ENCODE peak calls at places on chromosomes 2 and 18, in four cellular contexts. V is ascending aorta, Y is IMR-90, R is K562. I is an unnamed sample.

GRCh38 chr18:22214731-22215528 is 45.5 kb downstream of the GATA6 start:
- DNase-seq in V (no peak), Y (peak), R (no peak), I (peak)

GRCh38 chr2:177201919-177202346 is 10.7 kb upstream of the HNRNPA3 start:
- DNase-seq in V (no peak), Y (no peak), R (no peak), I (no peak)

GRCh38 chr2:150346806-150347205 is 140.7 kb downstream of the RND3 start:
- DNase-seq in V (no peak), Y (no peak), R (no peak), I (no peak)

GRCh38 chr2:170715932-170716777 is 1.0 kb downstream of the SP5 start:
- DNase-seq in V (no peak), Y (no peak), R (no peak), I (no peak)

GRCh38 chr2:223049356-223049755 is 2.6 kb upstream of the KCNE4 start:
- DNase-seq in V (no peak), Y (no peak), R (no peak), I (no peak)

GRCh38 chr2:64654993-64655666 is 1.4 kb upstream of the SERTAD2 start:
- DNase-seq in V (no peak), Y (no peak), R (no peak), I (peak)

GRCh38 chr2:104658149-104658839 is 195.6 kb upstream of the POU3F3 start:
- DNase-seq in V (no peak), Y (no peak), R (no peak), I (peak)

GRCh38 chr2:138897274-138897673 is 117.1 kb upstream of the NXPH2 start:
- DNase-seq in V (no peak), Y (no peak), R (no peak), I (no peak)

GRCh38 chr18:35335861-35336260 is 8.4 kb downstream of the ZNF24 start:
- DNase-seq in V (no peak), Y (no peak), R (no peak), I (no peak)

GRCh38 chr2:58339548-58340243 is 98.6 kb upstream of the FANCL start:
- DNase-seq in V (no peak), Y (no peak), R (no peak), I (no peak)

GRCh38 chr18:76491801-76492668 is 3.0 kb downstream of the ZNF516 start:
- DNase-seq in V (peak), Y (peak), R (no peak), I (peak)

GRCh38 chr2:160576054-160576499 is 82.5 kb upstream of the RBMS1 start:
- DNase-seq in V (no peak), Y (peak), R (no peak), I (no peak)

GRCh38 chr18:36628435-36629094 is 200.2 kb downstream of the TPGS2 start:
- DNase-seq in V (no peak), Y (peak), R (no peak), I (no peak)

GRCh38 chr2:166117491-166117890 is 10.3 kb downstream of the SCN1A start:
- DNase-seq in V (no peak), Y (no peak), R (no peak), I (no peak)

DNA sequence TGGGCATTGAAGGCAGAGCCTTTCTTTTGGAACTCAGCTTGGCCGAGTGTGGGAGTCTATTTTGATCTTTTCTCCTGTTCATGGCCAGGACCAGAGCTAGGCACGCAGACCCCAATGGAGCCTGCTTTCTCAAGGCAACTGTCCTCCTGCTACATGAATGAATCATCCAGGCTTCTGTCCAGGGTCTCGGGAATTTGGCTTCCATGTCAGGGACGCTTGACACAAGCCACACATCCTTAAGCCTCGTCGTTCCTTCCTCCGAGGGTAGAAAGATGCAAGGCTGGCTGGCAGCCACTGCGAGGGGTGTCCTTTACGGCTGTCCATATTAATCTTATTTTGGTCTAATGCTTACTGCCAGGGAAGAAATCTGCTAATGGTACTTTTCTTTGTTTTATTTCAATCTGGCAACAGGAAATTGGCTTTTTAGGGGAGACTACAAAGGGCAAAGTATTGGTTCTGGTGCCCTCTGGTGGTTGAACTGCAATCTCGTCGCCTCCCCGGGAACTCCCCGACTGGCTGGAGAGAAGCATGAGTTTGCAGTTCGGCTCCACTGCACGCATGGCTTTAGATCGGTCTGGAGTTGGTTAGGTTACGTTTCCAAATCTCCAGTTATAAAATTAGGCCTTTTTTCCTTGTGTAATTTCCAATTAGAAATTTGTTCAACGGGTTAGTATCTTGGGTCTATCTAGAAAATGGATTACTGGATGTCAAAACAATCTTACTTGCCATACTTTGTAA is 135.2 kb downstream of the ALPK2 start:
- DNase-seq in V (peak), Y (peak), R (peak), I (peak)
- TF ChIP-seq CTCF in V (peak), Y (peak), R (peak), I (peak)

GRCh38 chr2:127034056-127034455 is 72.9 kb downstream of the BIN1 start:
- DNase-seq in V (no peak), Y (no peak), R (no peak), I (no peak)
- H3K27ac ChIP-seq in V (no peak), Y (peak), R (no peak), I (no peak)

GRCh38 chr2:197514754-197515153 is 1.1 kb upstream of the MOB4 start:
- DNase-seq in V (no peak), Y (no peak), R (no peak), I (peak)
- H3K4me3 ChIP-seq in V (peak), Y (peak), R (no peak), I (peak)

GRCh38 chr2:70784320-70784719 is 6.1 kb downstream of the FIGLA start:
- DNase-seq in V (no peak), Y (no peak), R (no peak), I (no peak)

GRCh38 chr2:70790079-70790963 is at the start of gene FIGLA:
- DNase-seq in V (no peak), Y (no peak), R (no peak), I (peak)

GRCh38 chr2:70793450-70793849 is 3.0 kb upstream of the FIGLA start:
- DNase-seq in V (no peak), Y (no peak), R (no peak), I (no peak)

GRCh38 chr2:70785137-70785911 is 5.1 kb downstream of the FIGLA start:
- DNase-seq in V (no peak), Y (no peak), R (peak), I (peak)

GRCh38 chr2:70789304-70790078 is 952 bp downstream of the FIGLA start:
- DNase-seq in V (peak), Y (peak), R (peak), I (peak)
- TF ChIP-seq CTCF in V (peak), Y (peak), R (peak), I (peak)

I was measured in cardiac muscle cell.